ENCODE peak calls at places on chromosomes 7 and 10, in ten cellular contexts. L is NAMALWA; W is skeletal muscle cell; N is left lung; Y is endothelial cell; C is keratinocyte; M is adipocyte; Z is CD8-positive, alpha-beta T cell; P is ovary; G is GM23338. H is an unnamed sample.

GRCh38 chr7:148556892-148557291 is 33.7 kb upstream of the C7orf33 start:
- DNase-seq in N (no peak), Y (no peak), G (no peak), C (no peak), W (no peak), Z (no peak), M (no peak), P (no peak), L (no peak), H (no peak)

GRCh38 chr7:17095001-17095574 is 203.4 kb upstream of the AHR start:
- DNase-seq in L (no peak), G (no peak), M (peak; percentile 67), N (no peak), C (peak; percentile 75), P (no peak), W (peak; percentile 8), Z (no peak), Y (no peak), H (peak; percentile 4)

GRCh38 chr7:45085619-45086200 is 3.1 kb downstream of the NACAD start:
- DNase-seq in Z (no peak), M (no peak), N (no peak), L (no peak), G (no peak), Y (no peak), C (no peak), W (no peak), P (no peak), H (no peak)

GRCh38 chr7:12089951-12090756 is 120.9 kb upstream of the TMEM106B start:
- DNase-seq in P (no peak), N (peak; percentile 30), G (no peak), W (no peak), M (no peak), Y (no peak), Z (no peak), L (no peak), C (no peak), H (no peak)

GRCh38 chr7:142539901-142540300 is 209.4 kb upstream of the PRSS1 start:
- DNase-seq in G (no peak), M (peak; percentile 65), N (no peak), C (no peak), Z (no peak), W (peak; percentile 38), L (no peak), P (no peak), Y (no peak), H (peak; percentile 87)

GRCh38 chr7:86833360-86833759 is 189.7 kb downstream of the GRM3 start:
- DNase-seq in Y (no peak), N (no peak), G (no peak), M (no peak), P (no peak), W (no peak), Z (no peak), L (no peak), C (no peak), H (no peak)

GRCh38 chr7:66202380-66202779 is 2.8 kb upstream of the TPST1 start:
- DNase-seq in W (no peak), G (no peak), L (no peak), N (no peak), P (no peak), Y (no peak), M (no peak), C (no peak), Z (no peak), H (no peak)

GRCh38 chr7:134356421-134356936 is 39.7 kb upstream of the SLC35B4 start:
- DNase-seq in G (no peak), P (no peak), Y (no peak), W (no peak), N (no peak), M (no peak), C (no peak), L (no peak), Z (no peak), H (no peak)

GRCh38 chr7:56097700-56098099 is 4.9 kb upstream of the PHKG1 start:
- DNase-seq in Y (no peak), M (peak; percentile 96), P (peak; percentile 38), G (no peak), N (no peak), Z (no peak), W (no peak), L (no peak), C (no peak), H (peak; percentile 73)

GRCh38 chr7:104921596-104921995 is 92.4 kb upstream of the KMT2E start:
- DNase-seq in Z (no peak), L (no peak), M (no peak), C (no peak), Y (no peak), P (no peak), N (no peak), G (no peak), W (no peak), H (no peak)

GRCh38 chr10:72058989-72059842 is 29.1 kb downstream of the SPOCK2 start:
- DNase-seq in G (no peak), M (peak; percentile 37), Y (no peak), W (no peak), Z (peak; percentile 71), L (no peak), N (no peak), P (no peak), C (no peak), H (no peak)

GRCh38 chr7:127393370-127394058 is 1.0 kb upstream of the ZNF800 start:
- DNase-seq in Z (no peak), M (peak; percentile 74), G (peak; percentile 45), C (no peak), Y (no peak), N (peak; percentile 51), W (no peak), L (no peak), P (no peak), H (peak; percentile 21)

GRCh38 chr10:123474700-123475099 is 191.5 kb upstream of the GPR26 start:
- DNase-seq in L (no peak), C (no peak), M (no peak), G (no peak), N (no peak), W (no peak), P (no peak), Y (no peak), Z (no peak), H (no peak)

GRCh38 chr7:81175291-81175942 is 256.6 kb upstream of the SEMA3C start:
- DNase-seq in P (no peak), Z (no peak), G (no peak), L (no peak), Y (no peak), M (no peak), W (no peak), N (no peak), C (no peak), H (no peak)

GRCh38 chr10:75228834-75229233 is 6.9 kb downstream of the COMTD1 start:
- DNase-seq in M (peak; percentile 43), N (no peak), C (no peak), Y (no peak), L (no peak), Z (no peak), W (no peak), G (no peak), P (no peak), H (no peak)

H was measured in LHCN-M2.